ENCODE peak calls at places on chromosomes 16 and 17, in six cellular contexts. R is GM23338, S is thoracic aorta, P is neural progenitor cell, A is AG10803, F is body of pancreas. E is an unnamed sample.

GRCh38 chr16:84286568-84287220 is 8.0 kb upstream of the WFDC1 start:
- DNase-seq in R (no peak), P (no peak), A (peak; percentile 64), F (peak; percentile 21), S (no peak), E (no peak)

GRCh38 chr17:69535022-69535570 is 120.6 kb downstream of the MAP2K6 start:
- DNase-seq in P (no peak), F (no peak), S (no peak), R (no peak), A (no peak), E (no peak)

GRCh38 chr16:88539652-88540345 is 30.4 kb upstream of the ZC3H18 start:
- DNase-seq in F (peak; percentile 63), S (no peak), A (no peak), R (peak; percentile 19), P (no peak), E (no peak)

GRCh38 chr17:83125515-83126274 is 46.3 kb downstream of the METRNL start:
- DNase-seq in A (peak; percentile 80), F (no peak), R (no peak), P (no peak), S (no peak), E (no peak)

GRCh38 chr17:20122236-20122879 is 113.2 kb downstream of the SPECC1 start:
- DNase-seq in F (no peak), R (no peak), P (no peak), A (no peak), S (no peak), E (no peak)

GRCh38 chr16:50490828-50491227 is 57.4 kb upstream of the NKD1 start:
- DNase-seq in S (no peak), R (peak; percentile 35), P (no peak), F (no peak), A (no peak), E (no peak)

GRCh38 chr16:4313563-4314531 is 2.0 kb upstream of the GLIS2 start:
- DNase-seq in P (peak; percentile 86), S (no peak), F (peak; percentile 90), A (no peak), R (peak; percentile 86), E (peak; percentile 76)

GRCh38 chr16:46911038-46911437 is 26.9 kb downstream of the GPT2 start:
- DNase-seq in P (no peak), F (no peak), S (no peak), R (no peak), A (no peak), E (no peak)

GRCh38 chr17:14745122-14745521 is 444.2 kb downstream of the HS3ST3B1 start:
- DNase-seq in S (no peak), P (no peak), A (peak; percentile 72), F (no peak), R (no peak), E (no peak)

GRCh38 chr17:51152766-51153209 is 571 bp upstream of the NME1 start:
- DNase-seq in R (no peak), F (no peak), P (no peak), S (no peak), A (no peak), E (no peak)

DNA sequence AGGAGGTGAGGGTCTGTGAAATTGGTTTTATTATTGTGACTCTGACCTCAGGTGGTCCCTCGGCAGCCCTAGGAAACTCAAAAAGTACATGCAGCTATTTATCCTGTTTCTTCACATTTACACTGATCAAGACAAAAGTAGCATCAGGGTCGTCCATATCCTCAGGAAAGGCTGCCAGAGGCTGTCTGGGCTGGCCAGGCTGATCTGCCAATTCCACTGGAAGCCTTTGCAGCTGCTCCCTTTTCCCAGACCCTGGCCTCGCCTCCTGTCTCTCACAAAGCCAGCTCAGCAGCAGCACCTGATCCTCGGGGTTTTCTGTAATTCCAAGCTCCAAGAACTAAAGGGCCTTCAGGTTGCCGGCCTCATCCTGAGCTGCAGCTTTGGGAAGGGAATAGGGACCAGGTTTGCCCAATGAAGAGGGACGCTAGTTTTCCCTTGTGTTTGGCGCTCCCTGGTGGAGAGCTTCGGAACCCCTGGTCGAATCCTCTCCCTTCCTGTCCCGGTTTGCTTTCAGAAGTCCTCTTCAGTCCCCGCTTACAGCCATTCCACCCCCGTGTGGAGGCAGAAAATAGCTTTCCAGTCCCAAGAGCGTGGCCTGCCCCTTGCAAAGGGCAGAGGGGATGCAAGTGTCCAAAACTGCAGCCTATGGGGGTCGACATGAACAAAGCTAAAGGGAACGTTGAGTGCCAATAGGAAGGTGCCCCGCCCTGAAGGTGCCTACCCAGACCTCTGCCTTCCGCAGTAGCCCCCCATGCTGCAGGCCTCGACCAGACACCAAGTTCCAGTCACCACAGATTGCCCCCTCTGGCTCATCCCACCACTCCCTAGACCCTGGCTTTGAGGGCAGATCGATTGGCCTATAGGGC is 13.4 kb downstream of the MFSD6L start:
- DNase-seq in R (peak; percentile 95), P (peak; percentile 86), S (peak; percentile 23), F (peak; percentile 71), A (peak; percentile 56), E (peak; percentile 92)
- TF ChIP-seq CTCF in R (peak; percentile 88), P (peak; percentile 87), S (peak; percentile 85), F (peak; percentile 80), A (peak; percentile 91), E (peak; percentile 87)

GRCh38 chr16:1330260-1330914 is 3.1 kb upstream of the BAIAP3 start:
- DNase-seq in P (no peak), A (no peak), R (peak; percentile 84), S (no peak), F (no peak), E (no peak)
- TF ChIP-seq CTCF in P (peak; percentile 57), A (peak; percentile 37), R (peak; percentile 86), S (peak; percentile 24), F (peak; percentile 28), E (peak; percentile 50)

GRCh38 chr16:2609827-2610470 is 72.1 kb downstream of the PDPK1 start:
- DNase-seq in A (no peak), S (no peak), R (no peak), P (no peak), F (no peak), E (no peak)
- TF ChIP-seq CTCF in A (no peak), S (no peak), R (no peak), P (no peak), F (no peak), E (no peak)

GRCh38 chr16:21710938-21711337 is 47.2 kb downstream of the OTOA start:
- DNase-seq in P (no peak), F (no peak), A (no peak), R (no peak), S (no peak), E (no peak)

GRCh38 chr16:21708533-21709115 is 44.9 kb downstream of the OTOA start:
- DNase-seq in P (peak; percentile 85), F (peak; percentile 73), R (peak; percentile 91), A (peak; percentile 61), S (peak; percentile 21), E (peak; percentile 83)

GRCh38 chr16:21717608-21718007 is 53.8 kb downstream of the OTOA start:
- DNase-seq in F (no peak), P (no peak), A (no peak), S (no peak), R (no peak), E (no peak)

GRCh38 chr16:21713549-21714368 is 50.0 kb downstream of the OTOA start:
- DNase-seq in F (no peak), A (no peak), P (peak; percentile 16), S (no peak), R (no peak), E (no peak)
- TF ChIP-seq CTCF in F (no peak), A (no peak), P (no peak), S (no peak), R (no peak), E (no peak)

GRCh38 chr17:74814453-74814852 is 38.3 kb upstream of the NAT9 start:
- DNase-seq in F (no peak), S (no peak), P (no peak), R (no peak), A (no peak), E (no peak)
- TF ChIP-seq CTCF in F (no peak), S (no peak), P (no peak), R (no peak), A (no peak), E (no peak)

GRCh38 chr17:3907483-3908216 is 8.6 kb downstream of the P2RX1 start:
- DNase-seq in S (no peak), R (no peak), A (no peak), P (peak; percentile 67), F (peak; percentile 41), E (no peak)
- TF ChIP-seq CTCF in S (no peak), R (peak; percentile 53), A (peak; percentile 24), P (peak; percentile 57), F (peak; percentile 28), E (no peak)

GRCh38 chr16:79836129-79836528 is 235.6 kb upstream of the MAF start:
- DNase-seq in P (no peak), S (no peak), F (no peak), R (no peak), A (no peak), E (no peak)
- TF ChIP-seq CTCF in P (no peak), S (no peak), F (no peak), R (no peak), A (no peak), E (no peak)

GRCh38 chr17:29933379-29933778 is 3.4 kb upstream of the SSH2 start:
- DNase-seq in F (no peak), A (peak; percentile 34), R (peak; percentile 69), S (no peak), P (peak; percentile 50), E (no peak)
- TF ChIP-seq CTCF in F (no peak), A (peak; percentile 53), R (peak; percentile 38), S (no peak), P (peak; percentile 39), E (no peak)

E was measured in nephron progenitor cell.